ENCODE peak calls at places on chromosomes 5 and 9, in five cellular contexts. I, B, L, C and T are unnamed samples. For H3K4me1, H3K27me3 and H3K36me3, the result is how much of the 10 kb centered on the place peaks cover.

GRCh38 chr5:72212171-72212570 is 104.9 kb downstream of the MAP1B start:
- DNase-seq in I (no peak), B (no peak), L (no peak), C (no peak), T (no peak)

GRCh38 chr9:130196643-130197042 is 24.4 kb downstream of the NCS1 start:
- DNase-seq in I (no peak), B (no peak), L (no peak), C (no peak), T (no peak)

GRCh38 chr9:20981486-20981885 is 50.0 kb downstream of the HACD4 start:
- DNase-seq in B (no peak), L (no peak), C (no peak), I (no peak), T (peak)

GRCh38 chr5:155850411-155850810 is 476.6 kb upstream of the SGCD start:
- DNase-seq in B (no peak), C (no peak), L (no peak), I (no peak), T (no peak)

GRCh38 chr5:121976979-121977378 is 15.2 kb downstream of the SRFBP1 start:
- DNase-seq in C (no peak), B (no peak), I (no peak), L (no peak), T (no peak)

GRCh38 chr9:136784249-136784996 is 6.7 kb upstream of the TMEM141 start:
- DNase-seq in C (no peak), I (no peak), B (peak), L (no peak), T (no peak)

GRCh38 chr5:173341911-173342535 is 13.8 kb upstream of the STC2 start:
- DNase-seq in C (no peak), B (no peak), L (no peak), I (no peak), T (no peak)

GRCh38 chr5:130546216-130546615 is 618.8 kb downstream of the HINT1 start:
- DNase-seq in C (no peak), L (no peak), B (no peak), I (no peak), T (no peak)

GRCh38 chr9:89996106-89996505 is 391.3 kb downstream of the GADD45G start:
- DNase-seq in I (no peak), C (no peak), L (no peak), B (no peak), T (no peak)

GRCh38 chr9:77985996-77986395 is 45.6 kb downstream of the GNAQ start:
- DNase-seq in L (no peak), C (no peak), B (no peak), I (no peak), T (no peak)
- H3K4me1 ChIP-seq in L (under half), C (under half), B (under half), I (under half), T (half or more)

DNA sequence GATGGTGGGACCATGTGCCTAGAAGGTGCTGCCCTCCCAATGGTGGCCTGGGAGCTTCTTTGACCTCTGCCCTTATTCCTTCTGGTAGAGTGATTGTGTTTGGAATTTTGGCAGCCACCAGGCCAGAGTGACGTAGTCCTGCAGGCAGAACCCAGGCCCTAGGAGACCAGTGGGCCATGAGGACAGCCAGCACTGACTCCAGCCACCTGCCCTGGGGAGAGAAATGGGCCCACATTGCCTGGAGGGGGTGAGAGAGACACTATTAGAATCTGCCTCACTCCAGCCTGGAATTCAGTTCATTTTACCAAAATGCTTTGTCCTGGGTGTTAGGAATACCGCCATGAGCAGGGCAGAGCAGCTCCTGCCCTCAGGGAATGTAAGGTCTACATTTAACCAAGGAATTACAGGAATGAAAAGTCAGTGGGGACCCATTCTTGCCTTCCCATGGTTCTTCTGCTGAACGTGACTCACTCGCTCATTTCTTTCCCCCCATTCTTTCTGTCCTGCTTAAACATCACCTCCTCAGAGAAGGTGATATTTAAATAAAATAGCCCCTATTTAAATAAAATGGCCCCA is 5.5 kb upstream of the COL27A1 start:
- DNase-seq in L (no peak), I (no peak), B (no peak), C (no peak), T (no peak)
- H3K27me3 ChIP-seq in L (under half), I (under half), B (under half), C (under half), T (under half)

DNA sequence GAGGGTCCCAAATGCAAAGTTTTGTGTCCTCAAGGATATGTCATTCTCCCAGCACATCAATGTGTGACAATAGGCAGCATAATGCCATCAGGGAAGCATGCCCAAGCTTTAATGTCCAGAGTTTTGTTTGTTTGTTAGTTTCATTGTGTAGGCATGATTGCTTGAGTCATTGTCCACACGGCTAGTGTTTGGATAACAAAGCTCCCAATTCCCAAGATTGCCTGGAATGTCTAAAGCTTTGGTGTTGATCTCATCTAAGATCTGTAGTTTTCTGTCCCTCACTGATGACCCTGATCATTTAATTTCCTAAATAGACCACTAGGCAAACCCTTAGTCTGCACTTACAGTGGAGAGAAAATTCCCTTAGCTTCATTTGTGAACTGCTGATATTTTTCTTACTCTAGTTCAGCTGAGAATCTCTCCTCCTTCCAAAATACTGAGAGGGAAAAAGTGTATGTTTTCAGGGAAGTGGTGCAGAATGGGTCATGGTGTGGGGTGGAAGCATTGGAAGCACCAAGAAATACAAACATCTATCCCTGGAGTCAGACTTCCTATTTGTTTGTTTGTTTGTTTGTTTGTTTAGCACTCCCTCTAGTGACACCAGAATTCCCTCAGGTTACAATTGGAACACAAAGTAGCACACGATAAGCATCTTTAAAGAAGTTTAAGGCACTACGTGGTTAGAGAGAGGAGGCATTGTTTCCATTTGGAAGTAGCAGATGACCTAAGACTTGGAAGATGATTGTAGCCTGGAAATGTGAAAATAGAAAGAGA is 127.1 kb downstream of the PRDM6 start:
- DNase-seq in L (no peak), C (no peak), I (no peak), B (peak), T (no peak)
- H3K36me3 ChIP-seq in L (under half), C (under half), I (under half), B (under half), T (under half)

GRCh38 chr5:138440226-138441073 is 1.6 kb downstream of the REEP2 start:
- DNase-seq in I (peak), B (no peak), C (no peak), L (no peak), T (no peak)
- H3K4me1 ChIP-seq in I (under half), B (under half), C (under half), L (under half), T (under half)

DNA sequence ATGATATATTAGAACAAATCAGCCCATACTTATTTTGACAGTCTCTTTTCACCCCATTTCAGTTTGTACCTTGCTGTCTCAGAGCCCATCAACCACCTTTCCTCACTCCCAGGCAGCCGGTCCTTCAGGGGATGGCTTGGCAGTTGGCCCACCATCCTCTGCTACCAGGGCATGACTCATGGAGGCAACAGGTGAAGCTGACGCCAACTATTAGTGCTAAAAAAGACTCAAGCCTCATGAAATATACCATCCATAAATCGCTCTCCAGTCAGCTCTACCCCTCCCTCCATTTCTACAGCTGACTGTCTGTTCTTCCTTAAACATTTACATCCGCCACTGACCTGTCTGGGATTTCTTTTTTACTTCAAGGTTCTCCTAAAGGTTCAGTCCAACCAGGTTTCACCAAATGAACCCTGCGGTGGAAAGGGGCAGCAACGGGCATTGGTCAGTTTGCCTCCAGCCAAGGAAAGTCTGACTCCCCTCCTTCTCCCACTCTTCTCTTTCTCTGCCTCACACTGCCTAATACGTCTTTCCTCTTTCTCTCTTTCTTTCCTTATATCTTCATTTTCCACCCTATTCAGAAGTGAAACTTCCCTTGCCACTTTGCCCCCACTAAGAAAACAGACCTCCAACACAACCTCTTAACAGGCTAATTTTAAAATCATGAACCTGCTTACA is 439.1 kb downstream of the RAB3C start:
- DNase-seq in C (peak), B (no peak), L (no peak), I (peak), T (peak)
- H3K27me3 ChIP-seq in C (under half), B (under half), L (under half), I (under half), T (under half)

GRCh38 chr5:73743161-73743560 is 117.2 kb downstream of the ARHGEF28 start:
- DNase-seq in I (no peak), L (no peak), C (no peak), B (no peak), T (no peak)
- H3K36me3 ChIP-seq in I (under half), L (under half), C (under half), B (under half), T (under half)